ENCODE peak calls at places on chromosome 4, in nine cellular contexts. T is fibroblast of lung; X is CD4-positive, CD25-positive, alpha-beta regulatory T cell; H is H1; M is lower lobe of right lung; Q is CD8-positive, alpha-beta memory T cell; L is tibial nerve; Z is mesenchymal stem cell; J is OCI-LY7. U is an unnamed sample. For H3K36me3, the result is how much of the 10 kb centered on the place peaks cover.

GRCh38 chr4:119962631-119963030 is 104.0 kb downstream of the MAD2L1 start:
- DNase-seq in H (no peak), J (no peak), X (no peak), M (no peak), Z (no peak), L (no peak), T (peak), Q (no peak), U (no peak)

GRCh38 chr4:24808261-24808660 is 12.9 kb downstream of the SOD3 start:
- DNase-seq in T (no peak), M (no peak), Z (no peak), X (no peak), L (no peak), Q (no peak), H (no peak), J (no peak), U (no peak)

GRCh38 chr4:16075061-16075460 is 8.8 kb downstream of the PROM1 start:
- DNase-seq in J (no peak), Q (no peak), H (no peak), T (peak), Z (no peak), M (no peak), L (no peak), X (no peak), U (no peak)

GRCh38 chr4:158824425-158825274 is 55.8 kb downstream of the FNIP2 start:
- DNase-seq in T (peak), L (no peak), Z (peak), Q (no peak), X (no peak), H (no peak), M (no peak), J (no peak), U (no peak)

GRCh38 chr4:106618920-106619319 is 250.3 kb upstream of the GIMD1 start:
- DNase-seq in L (no peak), J (no peak), T (no peak), X (no peak), Z (no peak), Q (no peak), H (no peak), M (no peak), U (no peak)

GRCh38 chr4:101264993-101265815 is 82.1 kb downstream of the PPP3CA start:
- DNase-seq in M (no peak), L (no peak), X (no peak), Q (no peak), J (no peak), T (no peak), H (no peak), Z (no peak), U (no peak)

GRCh38 chr4:54440394-54441223 is 211.5 kb downstream of the PDGFRA start:
- DNase-seq in J (peak), L (no peak), X (no peak), Z (peak), Q (no peak), M (no peak), H (no peak), T (peak), U (no peak)

GRCh38 chr4:74838746-74839370 is 44.5 kb upstream of the BTC start:
- DNase-seq in Z (peak), J (no peak), M (no peak), H (no peak), X (no peak), Q (no peak), T (peak), L (no peak), U (no peak)

GRCh38 chr4:5780831-5781480 is 70.0 kb downstream of the EVC start:
- DNase-seq in X (no peak), L (no peak), H (no peak), Q (no peak), J (no peak), T (peak), M (no peak), Z (peak), U (no peak)

GRCh38 chr4:76200771-76201224 is 12.8 kb downstream of the SCARB2 start:
- DNase-seq in L (no peak), J (no peak), Z (no peak), M (peak), X (no peak), T (no peak), Q (no peak), H (no peak), U (no peak)

GRCh38 chr4:115278830-115279229 is 165.4 kb upstream of the NDST4 start:
- DNase-seq in L (no peak), H (no peak), X (no peak), M (no peak), Z (no peak), T (no peak), Q (no peak), J (no peak), U (no peak)

GRCh38 chr4:174631901-174632758 is 109.8 kb upstream of the HPGD start:
- DNase-seq in Z (peak), M (no peak), T (peak), X (no peak), Q (no peak), L (no peak), J (peak), H (no peak), U (no peak)

GRCh38 chr4:65670331-65671031 is at the start of gene EPHA5:
- DNase-seq in X (no peak), Z (peak), M (peak), T (peak), L (peak), H (peak), J (no peak), Q (no peak), U (no peak)

GRCh38 chr4:165326831-165327210 is 648 bp upstream of the MSMO1 start:
- DNase-seq in Q (no peak), J (peak), H (no peak), M (peak), X (no peak), L (no peak), T (no peak), Z (no peak), U (no peak)

GRCh38 chr4:138832563-138832962 is 183.0 kb upstream of the NOCT start:
- DNase-seq in Q (no peak), Z (no peak), H (no peak), M (no peak), J (no peak), T (no peak), L (no peak), X (no peak), U (no peak)

GRCh38 chr4:1879491-1879890 is 8.3 kb downstream of the NSD2 start:
- DNase-seq in J (no peak), H (no peak), Q (no peak), Z (peak), M (no peak), L (no peak), T (no peak), X (no peak), U (no peak)

GRCh38 chr4:25425361-25425760 is 48.3 kb downstream of the ANAPC4 start:
- DNase-seq in T (peak), Z (no peak), H (no peak), M (no peak), J (no peak), X (no peak), Q (no peak), L (no peak), U (no peak)

GRCh38 chr4:22356996-22357596 is 158.8 kb downstream of the ADGRA3 start:
- DNase-seq in H (no peak), T (peak), X (no peak), L (no peak), J (no peak), M (no peak), Z (peak), Q (no peak), U (no peak)

GRCh38 chr4:188660796-188661195 is 521.6 kb downstream of the TRIML1 start:
- DNase-seq in M (no peak), X (no peak), L (no peak), T (no peak), H (no peak), J (no peak), Z (no peak), Q (no peak), U (no peak)

GRCh38 chr4:33111106-33111505 is 2390.9 kb downstream of the PCDH7 start:
- DNase-seq in Z (no peak), M (no peak), T (no peak), J (no peak), H (no peak), L (no peak), Q (no peak), X (no peak), U (no peak)

GRCh38 chr4:186840222-186840701 is 116.6 kb upstream of the FAT1 start:
- DNase-seq in H (no peak), Z (no peak), J (no peak), X (no peak), L (peak), T (peak), Q (no peak), M (no peak), U (no peak)

GRCh38 chr4:89162486-89162885 is 51.2 kb downstream of the TIGD2 start:
- DNase-seq in X (no peak), Z (no peak), M (no peak), T (no peak), Q (no peak), J (no peak), L (no peak), H (no peak), U (no peak)

GRCh38 chr4:85500110-85500867 is 25.3 kb downstream of the ARHGAP24 start:
- DNase-seq in Z (no peak), T (no peak), L (no peak), H (no peak), X (no peak), J (no peak), M (no peak), Q (no peak), U (no peak)

GRCh38 chr4:85496933-85497332 is 22.0 kb downstream of the ARHGAP24 start:
- DNase-seq in X (no peak), Q (no peak), J (no peak), Z (peak), L (no peak), M (no peak), T (peak), H (no peak), U (no peak)

GRCh38 chr4:85496146-85496849 is 21.3 kb downstream of the ARHGAP24 start:
- DNase-seq in T (peak), L (no peak), Q (no peak), X (no peak), Z (peak), J (no peak), H (no peak), M (no peak), U (no peak)

GRCh38 chr4:85499573-85499972 is 24.6 kb downstream of the ARHGAP24 start:
- DNase-seq in H (no peak), T (no peak), Q (no peak), X (no peak), Z (no peak), J (no peak), M (no peak), L (no peak), U (no peak)

DNA sequence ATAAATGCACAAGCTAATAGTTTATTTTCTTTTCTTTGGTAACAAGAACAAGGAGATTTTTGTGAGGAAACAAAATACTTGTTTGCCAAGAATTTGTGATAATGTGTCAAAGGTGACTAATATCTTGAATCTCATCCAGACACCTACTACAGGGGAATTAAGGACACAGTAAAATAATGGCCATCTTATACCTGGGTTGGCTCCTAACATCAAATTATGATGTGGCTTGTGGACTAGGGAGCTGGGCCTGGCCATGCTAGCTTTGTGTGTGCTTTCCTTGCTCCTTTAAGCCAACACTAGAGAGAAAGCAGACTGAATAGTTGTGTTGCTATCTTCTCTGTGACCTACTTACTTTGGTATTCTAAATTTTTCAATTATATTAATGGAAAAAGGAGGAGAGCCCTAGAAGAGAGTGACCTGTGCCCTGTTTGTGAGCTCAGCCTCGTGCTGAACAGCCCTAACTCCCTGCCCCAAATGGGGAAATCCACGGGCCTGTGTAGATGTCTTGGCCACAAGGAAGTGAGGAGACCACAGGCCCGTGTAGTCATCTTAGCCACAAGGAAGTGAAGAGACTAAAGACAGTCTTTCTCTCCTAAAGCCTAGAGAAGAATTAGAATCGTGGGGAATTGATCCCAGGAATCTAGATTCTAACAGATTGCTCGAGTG is 23.3 kb downstream of the ARHGAP24 start:
- DNase-seq in Z (peak), T (peak), J (no peak), L (no peak), H (no peak), X (no peak), M (peak), Q (no peak), U (no peak)
- H3K27ac ChIP-seq in Z (no peak), T (peak), J (no peak), L (peak), H (no peak), X (no peak), M (peak), Q (no peak), U (no peak)

DNA sequence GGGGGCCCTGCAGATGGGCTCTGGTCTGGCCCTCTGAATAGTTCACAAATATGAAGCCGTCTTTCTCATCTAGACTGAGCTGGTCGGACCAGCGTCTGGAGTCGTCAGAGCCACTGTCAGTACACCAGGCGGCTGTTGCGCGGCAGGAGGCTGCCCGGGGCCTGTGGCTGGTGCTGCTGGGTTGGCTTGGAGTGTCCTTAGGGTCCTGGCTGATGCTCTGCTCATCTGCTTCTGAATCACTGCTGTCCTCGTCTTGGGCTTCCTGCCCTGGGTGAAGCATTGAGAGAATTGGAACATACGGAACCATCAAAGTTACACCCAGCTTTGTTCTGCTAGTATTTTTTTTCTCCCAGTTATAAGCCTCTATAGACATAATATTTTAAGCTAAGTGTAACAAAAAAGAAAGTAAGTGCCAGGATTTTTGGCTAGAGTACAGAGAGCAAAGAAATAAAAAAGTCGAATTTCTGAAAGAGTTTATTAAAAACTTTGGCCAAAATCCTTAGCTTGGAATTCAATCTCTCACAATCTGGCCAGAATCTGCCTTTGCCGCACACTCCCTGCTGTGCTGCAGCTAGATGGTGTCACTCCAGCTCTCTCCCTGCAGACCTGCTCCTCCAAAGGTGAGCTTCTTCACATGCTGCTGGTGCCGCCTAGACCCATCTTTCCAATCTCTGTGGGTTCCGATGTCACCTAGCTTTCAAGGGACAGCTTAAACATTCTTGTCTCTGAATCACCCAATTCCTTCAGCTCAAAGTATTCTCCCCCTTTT is 96.2 kb downstream of the CDS1 start:
- DNase-seq in H (no peak), Z (no peak), L (peak), M (no peak), X (no peak), J (no peak), T (no peak), Q (no peak), U (no peak)
- H3K36me3 ChIP-seq in H (under half), Z (under half), L (half or more), M (half or more), X (under half), J (under half), T (under half), Q (under half), U (under half)

DNA sequence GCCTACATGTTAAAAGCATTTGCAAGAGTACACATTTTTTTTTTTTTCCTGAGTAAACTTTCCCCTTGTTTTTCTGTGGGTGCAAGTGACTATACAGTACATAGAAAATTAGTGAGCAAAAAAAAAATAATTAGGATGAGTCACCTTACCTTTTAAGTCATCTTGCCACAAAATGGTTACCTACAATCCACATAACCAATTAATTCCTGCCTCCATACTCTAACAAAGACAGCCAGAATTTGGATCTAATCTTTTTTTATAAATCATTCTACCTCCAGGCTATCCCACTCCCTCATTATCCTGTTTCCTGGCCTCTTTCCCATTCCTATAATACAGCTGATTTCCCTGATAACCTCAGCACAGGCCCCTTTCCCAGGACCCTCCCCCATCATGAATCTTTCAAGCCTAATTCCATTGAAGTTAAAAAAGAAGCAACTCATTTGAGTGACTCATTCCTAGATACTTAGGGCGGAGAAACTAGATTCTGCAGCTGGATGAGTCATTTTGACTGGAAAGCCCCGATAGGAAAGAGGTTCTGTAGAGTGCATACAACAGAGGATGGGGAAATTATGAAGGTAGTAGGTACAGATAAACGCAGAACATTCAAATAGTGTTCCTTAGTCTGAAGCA is 128.2 kb downstream of the C4orf51 start:
- DNase-seq in X (no peak), L (no peak), Z (peak), H (peak), M (no peak), J (no peak), T (peak), Q (no peak), U (no peak)
- H3K27ac ChIP-seq in X (no peak), L (no peak), Z (peak), H (no peak), M (no peak), J (no peak), T (peak), Q (no peak), U (no peak)

DNA sequence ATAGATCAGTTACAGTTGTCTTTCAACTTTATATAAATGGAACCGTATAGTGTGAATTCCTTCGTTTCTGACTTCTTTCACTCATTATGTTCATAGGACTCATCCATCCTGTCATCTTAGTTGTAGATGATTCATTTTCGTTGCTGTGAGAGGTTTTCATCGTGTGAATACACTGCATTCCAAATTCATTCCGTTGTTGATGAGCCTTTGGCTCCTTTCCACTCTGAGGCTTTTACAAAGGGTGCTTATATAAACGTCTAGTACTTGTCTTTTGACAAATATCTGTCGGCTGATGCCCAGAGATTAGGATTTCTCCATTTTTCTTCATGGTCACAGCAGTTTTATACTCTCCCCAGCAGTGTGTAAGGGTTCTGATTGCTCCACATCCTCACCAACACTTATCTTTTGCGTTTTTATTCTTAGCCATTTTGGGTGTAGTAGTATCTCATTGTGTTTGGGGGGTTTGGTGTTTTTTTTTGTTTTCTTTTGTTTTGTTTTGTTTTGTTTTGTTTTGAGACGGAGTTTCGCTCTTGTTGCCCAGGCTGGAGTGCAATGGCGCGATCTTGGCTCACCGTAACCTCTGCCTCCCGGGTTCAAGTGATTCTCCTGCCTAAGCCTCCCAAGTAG is 48.6 kb downstream of the LRP2BP start:
- DNase-seq in Q (no peak), H (no peak), M (no peak), J (no peak), Z (peak), L (no peak), T (peak), X (no peak), U (no peak)
- H3K36me3 ChIP-seq in Q (under half), H (under half), M (half or more), J (half or more), Z (under half), L (half or more), T (under half), X (under half), U (under half)

GRCh38 chr4:118910221-118910620 is 21.6 kb downstream of the SYNPO2 start:
- DNase-seq in M (no peak), H (no peak), X (no peak), T (no peak), L (no peak), Q (no peak), Z (no peak), J (no peak), U (no peak)

GRCh38 chr4:118904418-118904817 is 15.8 kb downstream of the SYNPO2 start:
- DNase-seq in Q (no peak), J (no peak), H (no peak), Z (no peak), T (no peak), M (no peak), L (no peak), X (no peak), U (no peak)

GRCh38 chr4:118904935-118905334 is 16.3 kb downstream of the SYNPO2 start:
- DNase-seq in Z (no peak), J (no peak), Q (no peak), L (no peak), X (no peak), T (peak), H (no peak), M (no peak), U (no peak)

GRCh38 chr4:118909173-118909956 is 20.7 kb downstream of the SYNPO2 start:
- DNase-seq in J (no peak), L (no peak), M (no peak), X (no peak), H (no peak), T (no peak), Z (no peak), Q (no peak), U (no peak)

DNA sequence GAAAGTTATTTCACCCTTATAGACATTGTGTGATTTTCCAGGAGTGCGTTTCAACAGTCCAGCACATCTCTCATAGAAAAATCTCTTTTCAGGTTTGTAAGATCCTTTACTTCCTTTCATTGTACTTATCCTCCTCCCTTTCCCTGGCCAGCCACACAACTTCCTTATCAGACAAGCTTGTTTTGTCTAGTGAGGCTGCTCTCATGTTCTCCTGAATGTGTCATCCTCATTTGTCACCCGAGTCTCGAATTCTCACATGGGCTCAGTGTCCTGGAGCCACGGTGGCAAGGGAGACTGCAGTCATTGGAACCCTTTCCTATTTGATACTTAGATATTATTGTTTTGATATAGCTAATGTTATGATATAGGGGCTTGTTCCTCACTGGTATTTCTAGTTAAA is 16.9 kb downstream of the SYNPO2 start:
- DNase-seq in J (no peak), Q (no peak), L (no peak), X (no peak), H (no peak), M (no peak), Z (peak), T (peak), U (no peak)
- H3K27ac ChIP-seq in J (no peak), Q (no peak), L (peak), X (no peak), H (no peak), M (no peak), Z (no peak), T (no peak), U (no peak)

GRCh38 chr4:7850489-7850888 is 89.2 kb downstream of the AFAP1 start:
- DNase-seq in X (no peak), H (no peak), T (no peak), J (no peak), Q (no peak), M (no peak), Z (no peak), L (no peak), U (no peak)
- H3K36me3 ChIP-seq in X (under half), H (under half), T (under half), J (under half), Q (under half), M (under half), Z (half or more), L (under half), U (under half)